ENCODE peak calls at places on chromosomes 13 and 19, in six cellular contexts. One of them, this sample, is unnamed.

GRCh38 chr13:77330009-77330471 is 3.1 kb upstream of the MYCBP2 start:
- DNase-seq in DND-41: no peak
- DNase-seq in A673: peak; percentile 7
- DNase-seq in PC-3: no peak
- DNase-seq in mammary epithelial cell: no peak
- DNase-seq in K562: no peak
- DNase-seq in this sample: no peak

GRCh38 chr13:63625869-63626268 is 2210.2 kb upstream of the PCDH20 start:
- DNase-seq in DND-41: no peak
- DNase-seq in A673: peak; percentile 51
- DNase-seq in PC-3: peak; percentile 21
- DNase-seq in mammary epithelial cell: no peak
- DNase-seq in K562: no peak
- DNase-seq in this sample: no peak

GRCh38 chr13:53191091-53191490 is 162.5 kb downstream of the OLFM4 start:
- DNase-seq in DND-41: no peak
- DNase-seq in A673: peak; percentile 84
- DNase-seq in PC-3: peak; percentile 51
- DNase-seq in mammary epithelial cell: no peak
- DNase-seq in K562: no peak
- DNase-seq in this sample: no peak

GRCh38 chr13:45133396-45134118 is 13.2 kb downstream of the GTF2F2 start:
- DNase-seq in DND-41: no peak
- DNase-seq in A673: no peak
- DNase-seq in PC-3: no peak
- DNase-seq in mammary epithelial cell: no peak
- DNase-seq in K562: no peak
- DNase-seq in this sample: no peak

GRCh38 chr13:26837997-26838396 is 77.4 kb upstream of the GPR12 start:
- DNase-seq in DND-41: no peak
- DNase-seq in A673: no peak
- DNase-seq in PC-3: peak; percentile 22
- DNase-seq in mammary epithelial cell: peak; percentile 8
- DNase-seq in K562: no peak
- DNase-seq in this sample: no peak

GRCh38 chr13:36343766-36344165 is 2.4 kb downstream of the SPART start:
- DNase-seq in DND-41: no peak
- DNase-seq in A673: no peak
- DNase-seq in PC-3: no peak
- DNase-seq in mammary epithelial cell: no peak
- DNase-seq in K562: no peak
- DNase-seq in this sample: no peak

GRCh38 chr19:1063030-1063908 is 3.7 kb upstream of the ARHGAP45 start:
- DNase-seq in DND-41: peak; percentile 54
- DNase-seq in A673: no peak
- DNase-seq in PC-3: peak; percentile 29
- DNase-seq in mammary epithelial cell: no peak
- DNase-seq in K562: peak; percentile 77
- DNase-seq in this sample: no peak

GRCh38 chr13:98937911-98938381 is 39.9 kb downstream of the DOCK9 start:
- DNase-seq in DND-41: no peak
- DNase-seq in A673: no peak
- DNase-seq in PC-3: no peak
- DNase-seq in mammary epithelial cell: no peak
- DNase-seq in K562: no peak
- DNase-seq in this sample: no peak

GRCh38 chr13:66216723-66217122 is 1013.4 kb downstream of the PCDH9 start:
- DNase-seq in DND-41: no peak
- DNase-seq in A673: no peak
- DNase-seq in PC-3: no peak
- DNase-seq in mammary epithelial cell: no peak
- DNase-seq in K562: no peak
- DNase-seq in this sample: no peak

GRCh38 chr13:93690139-93690538 is 463.5 kb downstream of the GPC6 start:
- DNase-seq in DND-41: peak; percentile 5
- DNase-seq in A673: peak; percentile 40
- DNase-seq in PC-3: peak; percentile 31
- DNase-seq in mammary epithelial cell: no peak
- DNase-seq in K562: no peak
- DNase-seq in this sample: peak; percentile 12

DNA sequence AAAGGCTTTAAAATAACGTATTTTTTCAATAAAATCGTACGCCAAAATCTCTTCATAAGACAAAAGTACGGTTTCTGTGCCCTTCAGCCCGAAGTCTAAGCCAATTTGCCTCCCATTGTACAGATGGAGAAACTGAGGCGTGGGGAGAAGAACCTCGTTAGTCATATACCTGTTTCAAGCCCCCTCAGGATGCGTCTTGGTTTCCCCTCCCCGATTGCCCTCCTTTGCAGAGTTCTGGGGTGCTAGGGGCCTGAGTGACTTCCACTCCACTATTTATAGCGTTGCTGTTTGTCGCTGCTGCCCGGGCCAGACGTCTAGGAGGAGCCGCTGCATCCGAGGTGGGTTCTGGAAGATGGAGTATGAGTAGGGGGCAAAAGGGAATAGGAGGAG is 2.3 kb upstream of the LTBP4 start:
- DNase-seq in DND-41: no peak
- DNase-seq in A673: no peak
- DNase-seq in PC-3: no peak
- DNase-seq in mammary epithelial cell: no peak
- DNase-seq in K562: no peak
- DNase-seq in this sample: no peak
- TF ChIP-seq EZH2 in DND-41: no peak
- TF ChIP-seq EZH2 in A673: no peak
- TF ChIP-seq EZH2 in PC-3: no peak
- TF ChIP-seq EZH2 in mammary epithelial cell: no peak
- TF ChIP-seq EZH2 in K562: no peak
- TF ChIP-seq EZH2 in this sample: no peak

GRCh38 chr19:18449552-18449951 is 11.6 kb upstream of the ISYNA1 start:
- DNase-seq in DND-41: no peak
- DNase-seq in A673: no peak
- DNase-seq in PC-3: no peak
- DNase-seq in mammary epithelial cell: no peak
- DNase-seq in K562: no peak
- DNase-seq in this sample: no peak

GRCh38 chr19:18453269-18454024 is 15.5 kb upstream of the ISYNA1 start:
- DNase-seq in DND-41: no peak
- DNase-seq in A673: no peak
- DNase-seq in PC-3: peak; percentile 81
- DNase-seq in mammary epithelial cell: no peak
- DNase-seq in K562: no peak
- DNase-seq in this sample: no peak

GRCh38 chr19:18452386-18452785 is 14.5 kb upstream of the ISYNA1 start:
- DNase-seq in DND-41: no peak
- DNase-seq in A673: no peak
- DNase-seq in PC-3: no peak
- DNase-seq in mammary epithelial cell: no peak
- DNase-seq in K562: no peak
- DNase-seq in this sample: no peak

GRCh38 chr19:18450021-18450933 is 12.3 kb upstream of the ISYNA1 start:
- DNase-seq in DND-41: no peak
- DNase-seq in A673: no peak
- DNase-seq in PC-3: no peak
- DNase-seq in mammary epithelial cell: no peak
- DNase-seq in K562: no peak
- DNase-seq in this sample: no peak

GRCh38 chr19:18450934-18451836 is 13.3 kb upstream of the ISYNA1 start:
- DNase-seq in DND-41: peak; percentile 86
- DNase-seq in A673: peak; percentile 84
- DNase-seq in PC-3: peak; percentile 82
- DNase-seq in mammary epithelial cell: no peak
- DNase-seq in K562: peak; percentile 85
- DNase-seq in this sample: no peak
- H3K9me3 ChIP-seq in DND-41: no peaks in the 10 kb centered on the region
- H3K9me3 ChIP-seq in A673: no peaks in the 10 kb centered on the region
- H3K9me3 ChIP-seq in PC-3: no peaks in the 10 kb centered on the region
- H3K9me3 ChIP-seq in mammary epithelial cell: no peaks in the 10 kb centered on the region
- H3K9me3 ChIP-seq in K562: no peaks in the 10 kb centered on the region
- H3K9me3 ChIP-seq in this sample: no peaks in the 10 kb centered on the region

DNA sequence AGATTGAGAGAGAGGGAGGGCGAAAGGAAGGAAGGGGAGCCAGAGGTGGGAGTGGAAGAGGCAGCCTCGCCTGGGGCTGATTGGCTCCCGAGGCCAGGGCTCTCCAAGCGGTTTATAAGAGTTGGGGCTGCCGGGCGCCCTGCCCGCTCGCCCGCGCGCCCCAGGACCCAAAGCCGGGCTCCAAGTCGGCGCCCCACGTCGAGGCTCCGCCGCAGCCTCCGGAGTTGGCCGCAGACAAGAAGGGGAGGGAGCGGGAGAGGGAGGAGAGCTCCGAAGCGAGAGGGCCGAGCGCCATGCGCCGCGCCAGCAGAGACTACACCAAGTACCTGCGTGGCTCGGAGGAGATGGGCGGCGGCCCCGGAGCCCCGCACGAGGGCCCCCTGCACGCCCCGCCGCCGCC is at the start of gene TNFSF11:
- DNase-seq in DND-41: no peak
- DNase-seq in A673: no peak
- DNase-seq in PC-3: no peak
- DNase-seq in mammary epithelial cell: no peak
- DNase-seq in K562: no peak
- DNase-seq in this sample: no peak
- TF ChIP-seq EZH2 in DND-41: no peak
- TF ChIP-seq EZH2 in A673: no peak
- TF ChIP-seq EZH2 in PC-3: no peak
- TF ChIP-seq EZH2 in mammary epithelial cell: no peak
- TF ChIP-seq EZH2 in K562: no peak
- TF ChIP-seq EZH2 in this sample: no peak

GRCh38 chr19:58261968-58262921 is 16.5 kb upstream of the ZNF8 start:
- DNase-seq in DND-41: no peak
- DNase-seq in A673: no peak
- DNase-seq in PC-3: peak; percentile 29
- DNase-seq in mammary epithelial cell: peak; percentile 6
- DNase-seq in K562: no peak
- DNase-seq in this sample: no peak

GRCh38 chr19:58262922-58263296 is 15.8 kb upstream of the ZNF8 start:
- DNase-seq in DND-41: no peak
- DNase-seq in A673: no peak
- DNase-seq in PC-3: no peak
- DNase-seq in mammary epithelial cell: no peak
- DNase-seq in K562: no peak
- DNase-seq in this sample: no peak

GRCh38 chr19:58261600-58261967 is 17.2 kb upstream of the ZNF8 start:
- DNase-seq in DND-41: no peak
- DNase-seq in A673: no peak
- DNase-seq in PC-3: no peak
- DNase-seq in mammary epithelial cell: no peak
- DNase-seq in K562: no peak
- DNase-seq in this sample: no peak

GRCh38 chr19:58268344-58268743 is 10.4 kb upstream of the ZNF8 start:
- DNase-seq in DND-41: no peak
- DNase-seq in A673: no peak
- DNase-seq in PC-3: no peak
- DNase-seq in mammary epithelial cell: no peak
- DNase-seq in K562: no peak
- DNase-seq in this sample: no peak

GRCh38 chr19:58265100-58265499 is 13.7 kb upstream of the ZNF8 start:
- DNase-seq in DND-41: no peak
- DNase-seq in A673: no peak
- DNase-seq in PC-3: no peak
- DNase-seq in mammary epithelial cell: no peak
- DNase-seq in K562: no peak
- DNase-seq in this sample: no peak
- H3K9me3 ChIP-seq in DND-41: peaks cover 85% of the 10 kb centered on the region
- H3K9me3 ChIP-seq in A673: peaks cover 82% of the 10 kb centered on the region
- H3K9me3 ChIP-seq in PC-3: peaks cover 73% of the 10 kb centered on the region
- H3K9me3 ChIP-seq in mammary epithelial cell: peaks cover 84% of the 10 kb centered on the region
- H3K9me3 ChIP-seq in K562: peaks cover 67% of the 10 kb centered on the region
- H3K9me3 ChIP-seq in this sample: peaks cover 37% of the 10 kb centered on the region

GRCh38 chr13:113364371-113364932 is 522 bp upstream of the GRTP1 start:
- DNase-seq in DND-41: no peak
- DNase-seq in A673: no peak
- DNase-seq in PC-3: no peak
- DNase-seq in mammary epithelial cell: no peak
- DNase-seq in K562: no peak
- DNase-seq in this sample: no peak

GRCh38 chr13:113365551-113365971 is 1.6 kb upstream of the GRTP1 start:
- DNase-seq in DND-41: no peak
- DNase-seq in A673: no peak
- DNase-seq in PC-3: no peak
- DNase-seq in mammary epithelial cell: no peak
- DNase-seq in K562: no peak
- DNase-seq in this sample: no peak

GRCh38 chr13:113367020-113367560 is 3.2 kb upstream of the GRTP1 start:
- DNase-seq in DND-41: no peak
- DNase-seq in A673: no peak
- DNase-seq in PC-3: no peak
- DNase-seq in mammary epithelial cell: no peak
- DNase-seq in K562: no peak
- DNase-seq in this sample: no peak

GRCh38 chr13:113366031-113366588 is 2.2 kb upstream of the GRTP1 start:
- DNase-seq in DND-41: no peak
- DNase-seq in A673: no peak
- DNase-seq in PC-3: no peak
- DNase-seq in mammary epithelial cell: no peak
- DNase-seq in K562: no peak
- DNase-seq in this sample: no peak

GRCh38 chr13:113364933-113365371 is 1.0 kb upstream of the GRTP1 start:
- DNase-seq in DND-41: no peak
- DNase-seq in A673: no peak
- DNase-seq in PC-3: no peak
- DNase-seq in mammary epithelial cell: no peak
- DNase-seq in K562: no peak
- DNase-seq in this sample: no peak
- TF ChIP-seq EZH2 in DND-41: no peak
- TF ChIP-seq EZH2 in A673: no peak
- TF ChIP-seq EZH2 in PC-3: no peak
- TF ChIP-seq EZH2 in mammary epithelial cell: no peak
- TF ChIP-seq EZH2 in K562: no peak
- TF ChIP-seq EZH2 in this sample: no peak

DNA sequence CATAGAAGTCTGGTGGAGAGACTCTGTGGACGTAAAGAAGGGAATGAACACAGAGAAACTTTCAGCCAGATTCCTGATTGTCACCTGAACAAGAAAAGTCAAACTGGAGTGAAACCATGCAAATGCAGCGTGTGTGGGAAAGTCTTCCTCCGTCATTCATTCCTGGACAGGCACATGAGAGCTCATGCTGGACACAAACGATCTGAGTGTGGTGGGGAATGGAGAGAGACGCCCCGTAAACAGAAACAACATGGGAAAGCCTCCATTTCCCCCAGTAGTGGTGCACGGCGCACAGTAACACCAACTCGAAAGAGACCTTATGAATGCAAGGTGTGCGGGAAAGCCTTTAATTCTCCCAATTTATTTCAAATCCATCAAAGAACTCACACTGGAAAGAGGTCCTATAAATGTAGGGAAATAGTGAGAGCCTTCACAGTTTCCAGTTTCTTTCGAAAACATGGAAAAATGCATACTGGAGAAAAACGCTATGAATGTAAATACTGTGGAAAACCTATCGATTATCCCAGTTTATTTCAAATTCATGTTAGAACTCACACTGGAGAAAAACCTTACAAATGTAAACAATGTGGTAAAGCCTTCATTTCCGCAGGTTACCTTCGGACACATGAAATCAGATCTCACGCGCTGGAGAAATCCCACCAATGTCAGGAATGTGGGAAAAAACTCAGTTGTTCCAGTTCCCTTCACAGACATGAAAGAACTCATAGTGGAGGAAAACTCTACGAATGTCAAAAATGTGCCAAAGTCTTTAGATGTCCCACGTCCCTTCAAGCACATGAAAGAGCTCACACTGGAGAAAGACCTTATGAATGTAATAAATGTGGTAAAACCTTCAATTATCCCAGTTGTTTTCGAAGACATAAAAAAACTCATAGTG is 10.8 kb downstream of the ZNF101 start:
- DNase-seq in DND-41: no peak
- DNase-seq in A673: no peak
- DNase-seq in PC-3: no peak
- DNase-seq in mammary epithelial cell: no peak
- DNase-seq in K562: no peak
- DNase-seq in this sample: no peak
- H3K9me3 ChIP-seq in DND-41: peaks cover 16% of the 10 kb centered on the region
- H3K9me3 ChIP-seq in A673: peaks cover 28% of the 10 kb centered on the region
- H3K9me3 ChIP-seq in PC-3: peaks cover 44% of the 10 kb centered on the region
- H3K9me3 ChIP-seq in mammary epithelial cell: peaks cover 64% of the 10 kb centered on the region
- H3K9me3 ChIP-seq in K562: peaks cover 20% of the 10 kb centered on the region
- H3K9me3 ChIP-seq in this sample: peaks cover 11% of the 10 kb centered on the region